ENCODE peak calls at places on chromosomes 5 and 9, in eight cellular contexts. E is endothelial cell of umbilical vein; I is stomach; V is HepG2; Z is cardiac muscle cell; C is mesendoderm; D is CD8-positive, alpha-beta memory T cell; M is CD4-positive, alpha-beta memory T cell. P is an unnamed sample.

GRCh38 chr9:129033216-129033615 is 3.2 kb upstream of the MIGA2 start:
- DNase-seq in E (no peak), I (no peak), V (no peak), Z (no peak), C (no peak), D (no peak), M (no peak), P (no peak)

GRCh38 chr9:112841261-112841660 is 49.4 kb downstream of the SLC46A2 start:
- DNase-seq in E (no peak), I (no peak), V (peak; percentile 77), Z (no peak), C (no peak), D (no peak), M (no peak), P (no peak)

GRCh38 chr5:159341914-159342313 is 11.6 kb upstream of the IL12B start:
- DNase-seq in E (no peak), I (no peak), V (peak; percentile 62), Z (peak; percentile 70), C (no peak), D (peak; percentile 77), M (peak; percentile 76), P (peak; percentile 92)

GRCh38 chr5:54234304-54234938 is 76.0 kb downstream of the ARL15 start:
- DNase-seq in E (peak; percentile 38), I (no peak), V (peak; percentile 9), Z (peak; percentile 71), C (peak; percentile 34), D (no peak), M (no peak), P (no peak)

GRCh38 chr5:176153741-176154140 is 84.5 kb upstream of the SIMC1 start:
- DNase-seq in E (no peak), I (no peak), V (no peak), Z (peak; percentile 9), C (no peak), D (no peak), M (no peak), P (no peak)

GRCh38 chr9:96169488-96169887 is 132.5 kb downstream of the HSD17B3 start:
- DNase-seq in E (no peak), I (peak; percentile 64), V (peak; percentile 24), Z (peak; percentile 9), C (peak; percentile 85), D (no peak), M (no peak), P (peak; percentile 80)

GRCh38 chr5:145996135-145996534 is 59.8 kb downstream of the SH3RF2 start:
- DNase-seq in E (no peak), I (no peak), V (no peak), Z (no peak), C (peak; percentile 46), D (no peak), M (no peak), P (no peak)

GRCh38 chr5:132465095-132465707 is 25.4 kb downstream of the IRF1 start:
- DNase-seq in E (no peak), I (no peak), V (no peak), Z (no peak), C (peak; percentile 46), D (no peak), M (no peak), P (no peak)

GRCh38 chr9:27654629-27655285 is 81.5 kb upstream of the C9orf72 start:
- DNase-seq in E (no peak), I (peak; percentile 68), V (no peak), Z (no peak), C (no peak), D (no peak), M (no peak), P (no peak)

GRCh38 chr5:33817301-33817700 is 74.5 kb downstream of the ADAMTS12 start:
- DNase-seq in E (no peak), I (no peak), V (no peak), Z (no peak), C (no peak), D (no peak), M (no peak), P (no peak)

GRCh38 chr9:126804198-126804695 is 593 bp upstream of the ZBTB43 start:
- DNase-seq in E (no peak), I (no peak), V (no peak), Z (no peak), C (no peak), D (no peak), M (no peak), P (no peak)

GRCh38 chr5:168782172-168782571 is 203.0 kb upstream of the PANK3 start:
- DNase-seq in E (no peak), I (no peak), V (no peak), Z (no peak), C (peak; percentile 35), D (no peak), M (no peak), P (no peak)

GRCh38 chr5:120538149-120538548 is 74.0 kb downstream of the PRR16 start:
- DNase-seq in E (no peak), I (no peak), V (no peak), Z (no peak), C (no peak), D (no peak), M (no peak), P (no peak)

GRCh38 chr5:144333336-144333920 is 162.8 kb downstream of the KCTD16 start:
- DNase-seq in E (no peak), I (no peak), V (no peak), Z (no peak), C (no peak), D (no peak), M (no peak), P (no peak)

GRCh38 chr5:79974896-79975295 is 16.2 kb downstream of the MTX3 start:
- DNase-seq in E (no peak), I (no peak), V (no peak), Z (peak; percentile 63), C (peak; percentile 80), D (no peak), M (no peak), P (no peak)

DNA sequence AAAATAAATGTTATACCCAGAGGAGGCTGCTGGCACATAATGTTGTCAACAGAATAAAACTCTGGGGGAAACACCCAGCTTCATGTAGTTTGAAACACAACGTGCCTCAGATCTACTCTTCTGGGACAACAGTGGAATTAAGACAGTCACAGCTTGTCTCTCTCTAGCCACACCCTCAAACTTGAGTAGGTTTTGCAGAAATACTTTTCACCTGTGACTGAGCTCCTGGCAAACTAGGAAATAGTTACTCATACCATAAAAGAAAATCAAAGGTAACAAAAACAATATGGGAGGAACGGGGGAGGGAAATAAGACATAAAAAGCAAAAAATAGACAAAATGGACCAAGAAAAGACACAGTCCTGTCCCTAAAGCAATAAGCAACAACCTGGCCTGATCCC is 14.4 kb downstream of the ELAVL2 start:
- DNase-seq in E (no peak), I (no peak), V (no peak), Z (no peak), C (no peak), D (no peak), M (no peak), P (no peak)
- H3K4me1 ChIP-seq in E (no peaks in the 10 kb centered on the region), I (no peaks in the 10 kb centered on the region), V (no peaks in the 10 kb centered on the region), Z (no peaks in the 10 kb centered on the region), C (no peaks in the 10 kb centered on the region), D (no peaks in the 10 kb centered on the region), M (no peaks in the 10 kb centered on the region), P (no peaks in the 10 kb centered on the region)

GRCh38 chr9:37034320-37034937 is 361 bp upstream of the PAX5 start:
- DNase-seq in E (no peak), I (no peak), V (no peak), Z (no peak), C (peak; percentile 54), D (no peak), M (peak; percentile 31), P (peak; percentile 90)
- H3K4me1 ChIP-seq in E (peaks cover 19% of the 10 kb centered on the region), I (peaks cover 45% of the 10 kb centered on the region), V (peaks cover 19% of the 10 kb centered on the region), Z (peaks cover 13% of the 10 kb centered on the region), C (peaks cover 2% of the 10 kb centered on the region), D (peaks cover 51% of the 10 kb centered on the region), M (peaks cover 60% of the 10 kb centered on the region), P (peaks cover 58% of the 10 kb centered on the region)

DNA sequence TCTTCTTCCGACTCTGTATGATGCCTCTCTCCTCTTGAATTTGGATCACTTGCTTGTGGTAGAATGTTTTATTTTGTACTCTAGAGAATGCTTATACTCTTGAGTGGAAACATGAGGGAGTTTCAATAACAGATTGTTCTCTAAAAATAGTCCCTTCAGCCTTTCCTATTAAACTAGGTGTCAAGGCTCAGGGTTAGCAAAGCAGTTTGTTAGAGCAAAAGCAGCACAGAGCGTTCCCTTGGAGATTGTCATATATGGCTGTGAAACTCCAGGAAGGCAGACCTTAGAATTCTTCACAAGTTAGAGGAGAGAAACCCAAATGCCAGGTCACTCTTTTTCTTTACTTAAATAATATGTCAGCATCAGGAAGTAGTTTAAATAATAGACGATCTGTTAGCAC is 33.0 kb downstream of the MAMDC2 start:
- DNase-seq in E (no peak), I (no peak), V (no peak), Z (no peak), C (no peak), D (no peak), M (no peak), P (no peak)
- H3K4me1 ChIP-seq in E (no peaks in the 10 kb centered on the region), I (peaks cover 46% of the 10 kb centered on the region), V (no peaks in the 10 kb centered on the region), Z (no peaks in the 10 kb centered on the region), C (no peaks in the 10 kb centered on the region), D (no peaks in the 10 kb centered on the region), M (no peaks in the 10 kb centered on the region), P (peaks cover 36% of the 10 kb centered on the region)

GRCh38 chr9:94167376-94167775 is 83.1 kb downstream of the PTPDC1 start:
- DNase-seq in E (no peak), I (no peak), V (no peak), Z (no peak), C (no peak), D (no peak), M (no peak), P (no peak)

GRCh38 chr9:94164756-94165549 is 80.7 kb downstream of the PTPDC1 start:
- DNase-seq in E (no peak), I (no peak), V (no peak), Z (no peak), C (no peak), D (no peak), M (no peak), P (no peak)

GRCh38 chr9:94165592-94166236 is 81.5 kb downstream of the PTPDC1 start:
- DNase-seq in E (peak; percentile 99), I (peak; percentile 97), V (peak; percentile 95), Z (peak; percentile 100), C (peak; percentile 99), D (peak; percentile 99), M (peak; percentile 97), P (peak; percentile 99)

GRCh38 chr9:94167055-94167346 is 82.7 kb downstream of the PTPDC1 start:
- DNase-seq in E (no peak), I (no peak), V (peak; percentile 79), Z (no peak), C (peak; percentile 96), D (no peak), M (no peak), P (no peak)

DNA sequence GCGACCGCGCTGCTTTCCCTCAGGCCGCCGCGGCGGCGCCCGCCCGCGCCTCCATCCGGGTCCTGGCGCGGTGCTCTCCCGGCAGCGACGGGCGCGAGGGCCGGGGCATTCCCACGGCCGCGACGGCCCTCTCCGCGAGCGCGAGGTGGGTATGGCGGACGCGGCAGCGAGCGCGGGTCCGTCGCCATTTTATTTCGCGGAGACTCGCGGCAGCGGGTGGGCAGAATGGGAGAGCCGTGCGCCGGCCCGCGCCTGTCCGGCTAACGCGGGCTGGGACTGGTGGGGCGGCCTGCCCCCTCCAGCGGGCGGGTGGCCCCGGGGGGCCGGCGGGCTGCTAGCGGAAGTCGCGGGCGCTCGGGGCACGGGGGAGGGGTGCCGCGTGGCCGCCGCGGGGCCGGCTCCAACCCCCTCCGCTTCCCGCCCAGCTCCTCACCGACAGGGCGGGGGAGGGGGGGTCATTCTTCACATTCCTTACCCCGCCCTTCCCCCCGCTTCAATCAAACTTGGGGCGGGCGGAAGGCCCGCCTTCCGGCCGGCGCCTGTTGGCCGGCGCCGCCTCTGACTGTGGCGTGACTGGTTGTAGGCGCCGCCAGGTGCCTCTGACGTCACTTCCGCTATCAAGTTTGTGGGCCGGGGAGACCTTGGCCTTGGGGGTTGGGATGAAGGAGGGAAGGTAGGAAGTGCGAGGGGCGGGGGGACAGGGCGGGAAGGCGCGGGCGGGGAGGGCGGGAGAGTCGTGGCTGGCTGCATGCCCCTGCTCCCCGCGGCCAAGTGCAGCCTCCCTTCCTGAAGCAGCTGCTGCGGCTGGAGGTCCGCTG is 82.2 kb downstream of the PTPDC1 start:
- DNase-seq in E (peak; percentile 98), I (peak; percentile 98), V (peak; percentile 97), Z (peak; percentile 100), C (peak; percentile 100), D (peak; percentile 93), M (peak; percentile 93), P (peak; percentile 98)
- H3K4me1 ChIP-seq in E (peaks cover 29% of the 10 kb centered on the region), I (peaks cover 31% of the 10 kb centered on the region), V (peaks cover 54% of the 10 kb centered on the region), Z (peaks cover 20% of the 10 kb centered on the region), C (no peaks in the 10 kb centered on the region), D (peaks cover 51% of the 10 kb centered on the region), M (peaks cover 49% of the 10 kb centered on the region), P (peaks cover 38% of the 10 kb centered on the region)